ENCODE peak calls at places on chromosomes 11 and 22, in five cellular contexts. N is K562, L is HepG2, R is H1, P is GM12878. C is an unnamed sample.

GRCh38 chr11:70713988-70714665 is 315.8 kb downstream of the CTTN start:
- DNase-seq in P (no peak), N (no peak), R (peak), L (no peak), C (peak)

GRCh38 chr22:46674367-46674781 is 54.2 kb downstream of the GRAMD4 start:
- DNase-seq in R (no peak), P (no peak), N (no peak), L (no peak), C (no peak)

GRCh38 chr11:33133761-33134160 is 27.5 kb downstream of the CSTF3 start:
- DNase-seq in P (no peak), L (no peak), R (no peak), N (no peak), C (peak)

GRCh38 chr11:48111941-48112340 is 104.7 kb upstream of the OR4B1 start:
- DNase-seq in R (peak), L (no peak), N (no peak), P (no peak), C (no peak)

GRCh38 chr11:110000045-110000502 is 93.1 kb upstream of the ZC3H12C start:
- DNase-seq in R (no peak), L (no peak), N (peak), P (peak), C (no peak)

GRCh38 chr22:38034278-38034882 is 22.8 kb upstream of the PICK1 start:
- DNase-seq in R (peak), P (peak), L (peak), N (peak), C (peak)

GRCh38 chr22:22245935-22246525 is 1.4 kb downstream of the VPREB1 start:
- DNase-seq in R (no peak), N (no peak), P (no peak), L (no peak), C (no peak)

GRCh38 chr11:73645972-73646631 is at the start of gene PLEKHB1:
- DNase-seq in R (peak), N (no peak), P (no peak), L (no peak), C (peak)

GRCh38 chr22:45863981-45864751 is 112.8 kb downstream of the WNT7B start:
- DNase-seq in L (peak), P (no peak), R (peak), N (peak), C (peak)

GRCh38 chr11:105609832-105610781 is at the start of gene GRIA4:
- DNase-seq in L (no peak), N (no peak), R (peak), P (no peak), C (peak)

GRCh38 chr11:8262552-8263108 is 1.0 kb downstream of the LMO1 start:
- DNase-seq in R (peak), N (no peak), L (no peak), P (no peak), C (peak)
- TF ChIP-seq EZH2 in R (peak), N (no peak), L (peak), P (no peak), C (peak)

DNA sequence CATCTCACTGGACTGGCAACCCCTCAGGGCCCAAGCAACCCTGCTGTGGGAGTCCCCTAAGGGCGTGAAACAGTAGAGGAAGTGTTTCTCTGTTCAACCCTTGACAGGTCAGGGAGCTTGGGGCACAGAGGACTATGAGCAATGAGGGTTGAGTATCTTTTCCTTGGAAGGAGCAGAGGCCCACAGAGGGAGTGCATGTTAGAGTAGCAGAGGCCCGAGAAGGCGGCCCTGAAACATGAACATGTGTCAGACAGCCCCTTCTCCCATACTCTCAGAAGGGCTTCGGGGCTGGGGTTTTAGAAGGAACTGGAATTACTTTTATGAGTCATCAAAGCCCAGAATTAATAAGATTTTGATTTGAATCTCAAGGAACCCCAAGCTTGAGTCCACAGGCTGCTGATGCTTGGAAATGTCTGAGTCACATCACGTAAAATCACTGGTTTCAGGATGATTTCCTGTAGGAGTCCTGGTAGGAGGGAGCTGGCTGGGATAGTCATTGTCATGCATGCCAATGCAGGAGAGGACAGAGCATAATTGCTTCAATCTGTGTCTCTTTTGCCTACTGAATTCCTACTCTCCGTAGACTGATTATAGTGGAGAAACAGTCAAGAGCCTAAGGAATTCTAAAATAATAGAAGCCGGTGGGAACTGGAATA is 22.6 kb downstream of the C11orf71 start:
- DNase-seq in N (no peak), P (no peak), R (no peak), L (no peak), C (peak)
- TF ChIP-seq POLR2AphosphoS5 in N (no peak), P (no peak), R (no peak), L (no peak), C (no peak)

DNA sequence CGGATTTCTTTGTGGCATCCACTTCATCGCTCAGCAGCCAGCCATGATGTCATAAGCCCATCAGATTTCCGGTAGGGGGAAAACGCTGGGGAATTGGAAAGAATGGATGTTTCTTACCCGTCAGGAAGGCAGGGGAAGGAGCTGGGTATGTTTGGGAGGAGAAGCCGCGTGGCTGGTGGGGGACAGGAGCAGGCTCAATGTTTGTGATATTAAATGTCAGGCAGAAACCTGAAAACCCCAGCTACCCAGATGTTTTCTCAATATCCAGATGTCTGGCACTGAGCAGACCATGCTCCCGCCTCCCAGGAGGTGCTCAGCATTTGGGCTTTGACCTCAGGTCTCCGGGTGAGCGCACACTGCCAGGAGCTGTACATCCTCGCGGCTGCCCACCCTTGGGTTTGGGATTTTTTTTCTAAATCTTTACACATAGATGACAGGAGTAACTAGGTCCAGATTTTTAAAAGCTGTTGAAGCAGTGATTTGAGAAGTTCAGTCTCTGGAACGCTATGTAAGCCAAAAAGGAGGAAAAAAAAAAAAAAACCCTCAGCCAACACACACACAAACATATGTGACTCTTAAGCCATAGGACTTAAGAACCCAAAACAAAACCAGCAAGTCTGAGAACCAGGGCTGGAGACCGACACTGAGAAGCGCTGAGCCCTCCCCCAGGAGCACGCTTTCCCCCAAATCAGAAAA is 67.4 kb downstream of the NFAM1 start:
- DNase-seq in N (no peak), L (no peak), P (no peak), R (no peak), C (no peak)
- TF ChIP-seq CREB1 in N (no peak), L (no peak), P (no peak), R (peak), C (peak)

DNA sequence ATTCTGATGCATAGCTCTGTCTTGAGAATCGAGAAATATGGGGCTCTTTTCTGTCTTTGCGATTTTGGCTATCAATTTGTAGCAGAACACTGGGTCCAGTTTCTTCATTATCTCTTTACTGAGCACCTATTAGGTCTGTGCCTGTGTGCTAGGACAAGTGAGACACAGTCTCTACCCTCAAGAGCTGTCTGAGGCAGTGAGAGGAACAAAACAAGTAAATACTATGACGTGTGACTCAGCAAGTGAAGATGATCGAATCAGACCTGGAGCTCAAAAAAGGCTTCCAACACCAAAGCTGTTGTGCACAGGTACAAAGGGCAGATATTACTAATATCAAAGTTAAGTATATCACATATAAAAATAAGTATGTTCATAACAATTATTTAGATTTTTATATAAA is 52.4 kb downstream of the LGR4 start:
- DNase-seq in P (no peak), R (no peak), L (no peak), N (peak), C (no peak)
- TF ChIP-seq EZH2 in P (no peak), R (no peak), L (no peak), N (no peak), C (no peak)

GRCh38 chr11:111733009-111733408 is 33.2 kb downstream of the PPP2R1B start:
- DNase-seq in L (no peak), P (no peak), R (no peak), N (no peak), C (no peak)
- TF ChIP-seq POLR2AphosphoS5 in L (no peak), P (no peak), R (no peak), N (no peak), C (no peak)

DNA sequence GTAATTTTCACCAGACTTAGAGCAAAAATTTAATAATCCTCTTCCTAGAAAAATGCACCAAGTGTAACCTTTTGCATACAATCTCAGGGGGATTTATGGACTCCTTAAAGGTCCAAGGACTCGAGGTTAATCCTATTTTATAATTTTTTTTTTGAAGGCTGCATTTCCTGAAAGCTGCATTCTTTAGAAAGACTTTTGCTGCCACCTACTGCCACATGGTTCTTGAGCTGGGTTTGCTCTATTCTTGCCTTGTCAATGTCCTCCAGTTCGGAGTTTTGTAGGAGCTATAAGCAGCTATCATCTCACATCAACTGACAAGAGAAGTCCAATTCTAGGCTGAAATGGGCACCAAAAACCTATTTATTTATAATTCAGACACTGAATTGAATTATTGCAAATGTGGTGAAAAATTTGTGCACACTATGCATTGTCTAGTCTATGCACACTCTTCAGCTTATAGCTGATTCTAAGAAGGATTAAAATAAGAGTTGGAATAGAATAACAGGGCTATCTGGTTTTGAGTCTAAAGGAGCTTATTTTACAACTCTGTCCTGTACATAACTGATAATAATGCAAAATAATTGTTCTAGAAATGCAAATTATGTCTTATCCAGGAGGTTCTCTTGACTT is 31.3 kb downstream of the TRAF6 start:
- DNase-seq in L (peak), N (no peak), P (no peak), R (no peak), C (peak)
- TF ChIP-seq CREB1 in L (no peak), N (no peak), P (no peak), R (no peak), C (no peak)

DNA sequence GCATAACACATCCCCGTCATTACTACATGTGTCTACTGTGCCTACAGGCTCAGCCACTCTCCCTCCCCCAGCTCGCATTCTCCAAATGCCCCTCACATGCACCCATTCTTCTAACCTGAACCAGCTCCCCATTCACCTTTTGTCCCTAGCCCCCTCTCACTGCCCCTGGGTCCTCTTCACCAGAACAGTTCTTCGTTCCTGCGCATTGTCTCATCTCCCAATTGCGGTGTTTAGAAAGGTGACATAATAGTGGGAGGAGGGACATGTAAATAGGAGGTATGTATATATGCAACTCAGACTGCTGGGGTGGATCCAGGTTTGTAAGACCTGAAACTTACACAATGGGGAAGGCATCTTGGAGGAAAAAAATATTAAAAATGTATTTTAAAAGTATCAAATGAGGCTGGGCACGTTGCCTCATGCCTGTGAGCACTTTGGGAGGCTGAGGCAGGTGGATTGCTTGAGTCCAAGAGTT is 4.7 kb upstream of the VSIG2 start:
- DNase-seq in R (peak), P (no peak), N (no peak), L (no peak), C (peak)
- TF ChIP-seq EZH2 in R (peak), P (no peak), N (no peak), L (no peak), C (peak)

GRCh38 chr22:32531955-32532818 is 57.6 kb downstream of the FBXO7 start:
- DNase-seq in R (peak), P (no peak), L (peak), N (peak), C (peak)
- TF ChIP-seq POLR2AphosphoS5 in R (peak), P (no peak), L (peak), N (no peak), C (peak)

GRCh38 chr11:37124384-37124783 is 526.3 kb upstream of the RAG2 start:
- DNase-seq in N (no peak), R (no peak), P (no peak), L (no peak), C (no peak)
- TF ChIP-seq CREB1 in N (no peak), R (no peak), P (no peak), L (no peak), C (no peak)